ENCODE peak calls at places on chromosomes 7 and 10, in five cellular contexts. One of them, this sample, is unnamed.
A peak's percentile ranks its signal among the peaks of the same experiment; 100 is the strongest.

GRCh38 chr7:30448461-30449189 is 30.0 kb downstream of the NOD1 start:
- DNase-seq in ovary: peak; percentile 9
- DNase-seq in kidney: no peak
- DNase-seq in cardiac muscle cell: peak; percentile 76
- DNase-seq in lower leg skin: no peak
- DNase-seq in this sample: no peak

GRCh38 chr7:82263880-82264751 is 179.5 kb downstream of the CACNA2D1 start:
- DNase-seq in lower leg skin: no peak
- DNase-seq in kidney: no peak
- DNase-seq in ovary: no peak
- DNase-seq in cardiac muscle cell: no peak
- DNase-seq in this sample: no peak

GRCh38 chr10:12488626-12489025 is 139.3 kb downstream of the CAMK1D start:
- DNase-seq in lower leg skin: no peak
- DNase-seq in cardiac muscle cell: no peak
- DNase-seq in ovary: no peak
- DNase-seq in kidney: no peak
- DNase-seq in this sample: no peak

GRCh38 chr7:152145853-152146466 is 120.5 kb downstream of the GALNT11 start:
- DNase-seq in cardiac muscle cell: peak; percentile 40
- DNase-seq in ovary: no peak
- DNase-seq in kidney: no peak
- DNase-seq in lower leg skin: no peak
- DNase-seq in this sample: no peak

GRCh38 chr10:5453749-5454489 is 41.6 kb downstream of the NET1 start:
- DNase-seq in lower leg skin: no peak
- DNase-seq in cardiac muscle cell: no peak
- DNase-seq in ovary: no peak
- DNase-seq in kidney: no peak
- DNase-seq in this sample: no peak

GRCh38 chr10:78038791-78039547 is 5.3 kb downstream of the RPS24 start:
- DNase-seq in lower leg skin: no peak
- DNase-seq in ovary: no peak
- DNase-seq in kidney: no peak
- DNase-seq in cardiac muscle cell: no peak
- DNase-seq in this sample: no peak

GRCh38 chr7:158997110-158997453 is 140.7 kb downstream of the DYNC2I1 start:
- DNase-seq in ovary: no peak
- DNase-seq in kidney: no peak
- DNase-seq in cardiac muscle cell: no peak
- DNase-seq in lower leg skin: no peak
- DNase-seq in this sample: no peak

GRCh38 chr7:156725074-156725473 is 84.5 kb downstream of the RNF32 start:
- DNase-seq in ovary: no peak
- DNase-seq in lower leg skin: no peak
- DNase-seq in kidney: no peak
- DNase-seq in cardiac muscle cell: no peak
- DNase-seq in this sample: no peak

GRCh38 chr7:69871213-69871885 is 273.1 kb downstream of the AUTS2 start:
- DNase-seq in kidney: no peak
- DNase-seq in cardiac muscle cell: no peak
- DNase-seq in ovary: no peak
- DNase-seq in lower leg skin: no peak
- DNase-seq in this sample: no peak

GRCh38 chr7:44128721-44129582 is 5.6 kb upstream of the POLD2 start:
- DNase-seq in kidney: peak; percentile 40
- DNase-seq in cardiac muscle cell: no peak
- DNase-seq in ovary: no peak
- DNase-seq in lower leg skin: no peak
- DNase-seq in this sample: no peak

GRCh38 chr7:465710-466400 is 53.8 kb downstream of the PDGFA start:
- DNase-seq in lower leg skin: no peak
- DNase-seq in cardiac muscle cell: no peak
- DNase-seq in ovary: peak; percentile 7
- DNase-seq in kidney: peak; percentile 32
- DNase-seq in this sample: no peak

GRCh38 chr10:5467634-5468255 is 31.6 kb downstream of the CALML5 start:
- DNase-seq in ovary: no peak
- DNase-seq in lower leg skin: no peak
- DNase-seq in kidney: no peak
- DNase-seq in cardiac muscle cell: no peak
- DNase-seq in this sample: no peak

GRCh38 chr7:56181010-56181409 is 64.8 kb upstream of the NUPR2 start:
- DNase-seq in ovary: no peak
- DNase-seq in cardiac muscle cell: no peak
- DNase-seq in kidney: no peak
- DNase-seq in lower leg skin: no peak
- DNase-seq in this sample: no peak

GRCh38 chr7:56175784-56176183 is 59.6 kb upstream of the NUPR2 start:
- DNase-seq in ovary: no peak
- DNase-seq in cardiac muscle cell: no peak
- DNase-seq in kidney: no peak
- DNase-seq in lower leg skin: no peak
- DNase-seq in this sample: no peak

GRCh38 chr7:56174346-56175085 is 58.3 kb upstream of the NUPR2 start:
- DNase-seq in lower leg skin: no peak
- DNase-seq in kidney: peak; percentile 74
- DNase-seq in cardiac muscle cell: no peak
- DNase-seq in ovary: peak; percentile 15
- DNase-seq in this sample: no peak

DNA sequence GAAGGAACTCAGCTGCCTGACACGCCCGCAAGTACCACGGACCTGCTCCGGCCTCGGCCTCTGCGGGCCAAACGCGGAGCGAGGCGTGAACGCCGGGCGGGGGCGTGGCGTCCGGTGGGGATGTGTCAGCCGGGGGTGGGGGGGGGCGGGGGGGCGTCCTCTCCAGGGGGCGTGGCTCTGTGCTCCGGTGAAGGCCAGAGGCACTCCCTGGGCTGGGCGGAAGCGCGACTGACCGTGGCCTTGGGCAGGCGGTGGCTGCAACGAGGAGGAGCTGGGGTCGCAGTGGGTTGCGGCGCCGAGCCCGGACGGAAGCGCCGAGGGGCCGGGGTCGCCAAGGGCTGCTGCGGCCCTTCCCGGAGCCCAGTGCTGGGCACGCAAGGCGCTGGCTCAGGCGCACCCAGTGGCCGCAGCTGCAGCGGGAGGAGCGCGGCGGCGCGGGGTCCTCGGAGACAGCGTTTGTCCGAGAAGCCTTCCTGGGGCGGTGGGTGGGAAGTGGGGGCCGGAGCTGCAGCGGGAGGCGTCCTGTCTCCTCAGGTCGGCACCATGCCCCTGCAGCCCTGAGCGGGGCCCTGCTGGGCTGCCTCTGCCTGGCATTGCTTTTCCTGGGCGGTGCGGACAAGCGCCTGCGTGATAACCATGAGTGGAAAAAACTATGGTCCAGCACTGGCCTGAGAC is 59.0 kb upstream of the NUPR2 start:
- DNase-seq in lower leg skin: no peak
- DNase-seq in cardiac muscle cell: no peak
- DNase-seq in ovary: peak; percentile 56
- DNase-seq in kidney: peak; percentile 72
- DNase-seq in this sample: peak; percentile 82
- H3K4me3 ChIP-seq in lower leg skin: no peak overlapping the region
- H3K4me3 ChIP-seq in cardiac muscle cell: no peak overlapping the region
- H3K4me3 ChIP-seq in ovary: peak overlapping the region; percentile 34
- H3K4me3 ChIP-seq in kidney: peak overlapping the region; percentile 39
- H3K4me3 ChIP-seq in this sample: peak overlapping the region; percentile 81

GRCh38 chr10:84424731-84425165 is 96.4 kb downstream of the CCSER2 start:
- DNase-seq in cardiac muscle cell: peak; percentile 70
- DNase-seq in ovary: peak; percentile 77
- DNase-seq in kidney: peak; percentile 91
- DNase-seq in lower leg skin: peak; percentile 90
- DNase-seq in this sample: peak; percentile 94
- H3K4me3 ChIP-seq in cardiac muscle cell: no peak overlapping the region
- H3K4me3 ChIP-seq in ovary: peak overlapping the region; percentile 20
- H3K4me3 ChIP-seq in kidney: peak overlapping the region; percentile 28
- H3K4me3 ChIP-seq in lower leg skin: no peak overlapping the region
- H3K4me3 ChIP-seq in this sample: peak overlapping the region; percentile 38

DNA sequence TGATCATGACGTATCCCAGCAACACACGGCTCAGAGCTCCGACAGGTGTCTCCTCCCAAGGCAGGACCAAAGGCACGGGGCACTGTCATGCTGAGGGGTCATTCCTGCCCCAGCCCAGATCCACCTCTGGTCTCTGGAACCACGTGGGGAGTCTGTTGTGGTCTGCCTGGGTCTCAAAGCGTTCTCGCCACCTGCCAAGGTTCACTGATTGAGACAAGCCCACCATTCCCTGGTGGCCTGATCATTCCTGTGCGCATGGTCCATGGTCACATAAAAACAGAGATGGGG is 83.5 kb downstream of the HIPK2 start:
- DNase-seq in cardiac muscle cell: no peak
- DNase-seq in kidney: no peak
- DNase-seq in ovary: no peak
- DNase-seq in lower leg skin: no peak
- DNase-seq in this sample: no peak
- H3K4me3 ChIP-seq in cardiac muscle cell: no peak overlapping the region
- H3K4me3 ChIP-seq in kidney: no peak overlapping the region
- H3K4me3 ChIP-seq in ovary: no peak overlapping the region
- H3K4me3 ChIP-seq in lower leg skin: no peak overlapping the region
- H3K4me3 ChIP-seq in this sample: no peak overlapping the region

GRCh38 chr10:122157451-122157850 is 113.6 kb upstream of the BTBD16 start:
- DNase-seq in ovary: no peak
- DNase-seq in kidney: no peak
- DNase-seq in lower leg skin: no peak
- DNase-seq in cardiac muscle cell: no peak
- DNase-seq in this sample: no peak

GRCh38 chr10:122152544-122152943 is 118.6 kb upstream of the BTBD16 start:
- DNase-seq in cardiac muscle cell: no peak
- DNase-seq in ovary: no peak
- DNase-seq in lower leg skin: peak; percentile 79
- DNase-seq in kidney: no peak
- DNase-seq in this sample: peak; percentile 95

GRCh38 chr10:122154034-122154732 is 116.9 kb upstream of the BTBD16 start:
- DNase-seq in ovary: no peak
- DNase-seq in kidney: no peak
- DNase-seq in cardiac muscle cell: no peak
- DNase-seq in lower leg skin: no peak
- DNase-seq in this sample: no peak

GRCh38 chr10:122158362-122158761 is 112.7 kb upstream of the BTBD16 start:
- DNase-seq in lower leg skin: no peak
- DNase-seq in cardiac muscle cell: no peak
- DNase-seq in kidney: no peak
- DNase-seq in ovary: no peak
- DNase-seq in this sample: no peak

DNA sequence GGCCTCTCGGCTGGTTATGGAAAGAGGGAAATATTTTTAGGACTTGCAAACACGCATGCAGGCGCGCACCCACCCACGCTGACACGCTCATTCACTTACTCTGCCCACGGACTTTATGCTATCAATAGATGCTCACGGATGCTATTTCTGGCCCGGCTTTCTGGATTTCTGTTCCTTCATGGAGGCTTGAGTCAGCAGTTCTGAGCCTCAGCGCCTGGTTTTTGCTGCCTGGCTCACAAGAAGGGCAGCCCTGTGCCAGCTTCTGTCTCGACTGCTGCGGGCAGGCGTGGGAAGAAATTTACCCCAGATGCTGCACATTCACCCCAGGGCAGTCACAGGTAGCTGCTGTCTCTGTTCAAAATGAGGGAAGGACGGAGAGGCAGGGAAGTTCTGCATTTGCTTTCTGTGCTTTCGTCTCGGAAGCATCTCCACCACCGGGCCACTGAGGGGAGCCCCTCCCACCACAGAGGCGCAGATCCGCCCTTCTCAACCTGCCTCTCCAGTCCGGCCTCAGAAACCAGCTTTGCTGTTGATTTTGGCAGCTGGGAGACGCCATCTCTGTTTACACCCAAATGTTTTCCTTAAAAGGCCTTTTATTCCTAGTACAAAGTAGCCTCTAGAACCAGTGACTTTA is 116.2 kb upstream of the BTBD16 start:
- DNase-seq in ovary: no peak
- DNase-seq in lower leg skin: no peak
- DNase-seq in kidney: no peak
- DNase-seq in cardiac muscle cell: peak; percentile 42
- DNase-seq in this sample: peak; percentile 83
- H3K4me3 ChIP-seq in ovary: no peak overlapping the region
- H3K4me3 ChIP-seq in lower leg skin: no peak overlapping the region
- H3K4me3 ChIP-seq in kidney: no peak overlapping the region
- H3K4me3 ChIP-seq in cardiac muscle cell: no peak overlapping the region
- H3K4me3 ChIP-seq in this sample: peak overlapping the region; percentile 14

GRCh38 chr10:118017071-118017740 is 29.5 kb downstream of the RAB11FIP2 start:
- DNase-seq in kidney: no peak
- DNase-seq in ovary: no peak
- DNase-seq in cardiac muscle cell: no peak
- DNase-seq in lower leg skin: no peak
- DNase-seq in this sample: no peak

GRCh38 chr10:118007773-118008172 is 39.0 kb downstream of the RAB11FIP2 start:
- DNase-seq in kidney: no peak
- DNase-seq in cardiac muscle cell: no peak
- DNase-seq in ovary: no peak
- DNase-seq in lower leg skin: no peak
- DNase-seq in this sample: no peak

GRCh38 chr10:118017850-118018249 is 28.9 kb downstream of the RAB11FIP2 start:
- DNase-seq in lower leg skin: no peak
- DNase-seq in kidney: no peak
- DNase-seq in cardiac muscle cell: peak; percentile 11
- DNase-seq in ovary: no peak
- DNase-seq in this sample: no peak

DNA sequence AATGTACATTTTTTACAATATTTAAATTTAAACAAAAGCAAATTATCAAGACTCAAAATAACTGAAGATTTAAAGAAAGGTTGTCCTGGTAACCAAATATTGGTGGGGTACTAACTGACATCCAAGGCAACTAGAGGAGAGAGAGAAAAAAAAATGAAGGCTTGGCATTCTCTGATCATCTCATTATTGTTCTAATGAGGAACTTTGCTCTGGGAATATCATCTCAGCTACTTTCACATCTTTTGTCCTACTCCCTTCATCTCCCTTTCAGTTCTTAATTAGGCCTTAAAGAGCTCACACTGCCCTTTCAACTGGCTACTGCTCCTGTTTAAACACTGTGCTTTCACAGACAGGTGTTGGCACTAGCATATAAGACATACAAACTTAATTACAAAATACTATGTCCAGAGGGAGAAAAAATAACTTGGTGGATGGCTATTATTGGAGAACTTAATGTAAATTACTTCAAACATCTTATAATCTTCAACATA is 33.6 kb downstream of the RAB11FIP2 start:
- DNase-seq in cardiac muscle cell: no peak
- DNase-seq in lower leg skin: no peak
- DNase-seq in kidney: no peak
- DNase-seq in ovary: no peak
- DNase-seq in this sample: no peak
- H3K4me3 ChIP-seq in cardiac muscle cell: no peak overlapping the region
- H3K4me3 ChIP-seq in lower leg skin: no peak overlapping the region
- H3K4me3 ChIP-seq in kidney: no peak overlapping the region
- H3K4me3 ChIP-seq in ovary: no peak overlapping the region
- H3K4me3 ChIP-seq in this sample: no peak overlapping the region

DNA sequence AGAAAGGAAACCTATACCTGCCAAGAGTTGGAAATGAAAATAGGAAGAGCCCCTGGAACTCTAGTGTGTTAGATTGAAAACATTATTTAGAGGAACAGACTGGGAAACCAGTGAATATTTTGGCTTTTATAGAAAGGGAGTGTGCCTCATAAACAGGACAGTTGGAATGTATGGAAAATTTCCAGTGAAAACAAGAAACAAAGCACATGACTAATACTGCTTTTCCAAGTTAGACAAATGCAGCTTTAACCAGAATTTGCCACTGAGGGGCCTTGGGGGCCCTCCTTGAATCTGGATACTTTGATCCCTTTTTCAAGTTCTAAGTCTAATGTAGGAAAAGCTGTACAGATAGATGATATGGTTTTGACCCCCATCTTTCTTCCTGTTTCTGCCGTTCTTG is 21.2 kb downstream of the ITGB8 start:
- DNase-seq in lower leg skin: no peak
- DNase-seq in ovary: no peak
- DNase-seq in cardiac muscle cell: no peak
- DNase-seq in kidney: no peak
- DNase-seq in this sample: no peak
- H3K4me3 ChIP-seq in lower leg skin: no peak overlapping the region
- H3K4me3 ChIP-seq in ovary: no peak overlapping the region
- H3K4me3 ChIP-seq in cardiac muscle cell: no peak overlapping the region
- H3K4me3 ChIP-seq in kidney: no peak overlapping the region
- H3K4me3 ChIP-seq in this sample: no peak overlapping the region